ENCODE peak calls at places on chromosomes 5 and 9, in seven cellular contexts. R is AG09309, G is WTC11, I is adrenal gland, S is MCF 10A, O is cardiac muscle cell, J is heart left ventricle. M is an unnamed sample.

GRCh38 chr9:105389789-105390188 is 58.0 kb upstream of the FSD1L start:
- DNase-seq in R (no peak), G (no peak), I (no peak), S (no peak), O (no peak), J (no peak), M (no peak)

GRCh38 chr5:173496883-173497255 is 119.6 kb downstream of the BOD1 start:
- DNase-seq in R (no peak), G (no peak), I (no peak), S (no peak), O (no peak), J (no peak), M (no peak)

GRCh38 chr5:180423598-180423997 is 70.5 kb upstream of the GFPT2 start:
- DNase-seq in R (no peak), G (no peak), I (no peak), S (no peak), O (no peak), J (no peak), M (no peak)

GRCh38 chr5:71699233-71699632 is 19.8 kb upstream of the CARTPT start:
- DNase-seq in R (no peak), G (no peak), I (no peak), S (no peak), O (no peak), J (no peak), M (no peak)

GRCh38 chr5:51380603-51381207 is 2.5 kb upstream of the ISL1 start:
- DNase-seq in R (no peak), G (peak; percentile 32), I (no peak), S (peak; percentile 48), O (peak; percentile 67), J (no peak), M (no peak)

GRCh38 chr5:180718810-180719453 is 20.9 kb downstream of the OR2Y1 start:
- DNase-seq in R (peak; percentile 3), G (no peak), I (no peak), S (peak; percentile 62), O (peak; percentile 57), J (no peak), M (no peak)

GRCh38 chr5:42951169-42951846 is 88.8 kb downstream of the ANXA2R start:
- DNase-seq in R (no peak), G (no peak), I (peak; percentile 49), S (no peak), O (no peak), J (peak; percentile 76), M (no peak)

GRCh38 chr5:168088415-168089165 is 202.9 kb upstream of the WWC1 start:
- DNase-seq in R (peak; percentile 71), G (no peak), I (no peak), S (no peak), O (no peak), J (no peak), M (no peak)

GRCh38 chr9:125700791-125701190 is 6.2 kb downstream of the MAPKAP1 start:
- DNase-seq in R (peak; percentile 17), G (peak; percentile 31), I (no peak), S (peak; percentile 7), O (no peak), J (no peak), M (no peak)

GRCh38 chr5:134738963-134739661 is 764 bp downstream of the CAMLG start:
- DNase-seq in R (no peak), G (no peak), I (peak; percentile 26), S (peak; percentile 72), O (peak; percentile 35), J (no peak), M (peak; percentile 65)

GRCh38 chr5:174589599-174589998 is 134.8 kb upstream of the MSX2 start:
- DNase-seq in R (no peak), G (no peak), I (no peak), S (no peak), O (no peak), J (no peak), M (peak; percentile 54)

GRCh38 chr9:128747233-128747632 is 23.3 kb upstream of the ZDHHC12 start:
- DNase-seq in R (no peak), G (no peak), I (peak; percentile 42), S (no peak), O (no peak), J (no peak), M (no peak)

GRCh38 chr9:120413121-120414048 is 166.6 kb downstream of the CDK5RAP2 start:
- DNase-seq in R (no peak), G (peak; percentile 26), I (no peak), S (no peak), O (no peak), J (no peak), M (no peak)

GRCh38 chr9:35102769-35103659 is at the start of gene STOML2:
- DNase-seq in R (peak; percentile 85), G (peak; percentile 91), I (peak; percentile 97), S (peak; percentile 95), O (peak; percentile 96), J (peak; percentile 95), M (peak; percentile 95)
- TF ChIP-seq CTCF in R (no peak), G (no peak), I (no peak), S (no peak), O (no peak), J (no peak), M (no peak)

GRCh38 chr9:2800385-2801179 is 43.3 kb downstream of the PUM3 start:
- DNase-seq in R (no peak), G (no peak), I (no peak), S (peak; percentile 23), O (peak; percentile 41), J (no peak), M (no peak)
- TF ChIP-seq CTCF in R (peak; percentile 55), G (no peak), I (peak; percentile 18), S (no peak), O (peak; percentile 60), J (peak; percentile 52), M (no peak)

GRCh38 chr5:119316116-119316515 is 39.7 kb upstream of the TNFAIP8 start:
- DNase-seq in R (no peak), G (no peak), I (no peak), S (no peak), O (no peak), J (no peak), M (no peak)

GRCh38 chr5:119318256-119318914 is 37.4 kb upstream of the TNFAIP8 start:
- DNase-seq in R (no peak), G (no peak), I (no peak), S (no peak), O (no peak), J (no peak), M (no peak)

GRCh38 chr5:119313876-119314605 is 41.8 kb upstream of the TNFAIP8 start:
- DNase-seq in R (no peak), G (no peak), I (no peak), S (no peak), O (no peak), J (no peak), M (no peak)

GRCh38 chr5:119313207-119313606 is 42.6 kb upstream of the TNFAIP8 start:
- DNase-seq in R (no peak), G (no peak), I (no peak), S (no peak), O (no peak), J (no peak), M (no peak)

DNA sequence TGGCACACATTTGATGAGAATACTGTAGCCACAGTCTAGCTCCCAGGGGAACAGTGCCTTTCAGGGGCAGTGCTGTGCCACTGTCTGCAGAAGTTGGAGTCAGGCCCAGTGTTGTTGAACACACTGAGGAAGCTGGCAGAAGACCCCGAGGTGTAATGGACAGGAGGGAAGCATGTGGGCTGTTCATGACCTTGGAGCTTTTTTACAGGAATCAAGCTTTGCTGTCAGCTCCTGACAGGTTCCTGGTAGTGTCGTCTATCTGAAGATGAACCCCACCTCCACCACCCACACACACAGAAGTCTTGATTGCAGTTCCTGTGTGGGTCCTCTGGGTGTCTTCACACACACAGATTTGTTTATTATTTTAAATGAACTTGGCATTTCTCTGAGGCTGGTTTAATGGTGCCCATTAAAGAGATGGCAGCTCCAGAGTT is 40.3 kb upstream of the TNFAIP8 start:
- DNase-seq in R (no peak), G (no peak), I (peak; percentile 45), S (peak; percentile 82), O (no peak), J (no peak), M (no peak)
- TF ChIP-seq CTCF in R (peak; percentile 26), G (no peak), I (no peak), S (peak; percentile 39), O (peak; percentile 31), J (no peak), M (peak; percentile 28)

GRCh38 chr9:68533678-68534077 is 7.0 kb downstream of the TMEM252 start:
- DNase-seq in R (no peak), G (no peak), I (no peak), S (no peak), O (peak; percentile 24), J (no peak), M (no peak)

DNA sequence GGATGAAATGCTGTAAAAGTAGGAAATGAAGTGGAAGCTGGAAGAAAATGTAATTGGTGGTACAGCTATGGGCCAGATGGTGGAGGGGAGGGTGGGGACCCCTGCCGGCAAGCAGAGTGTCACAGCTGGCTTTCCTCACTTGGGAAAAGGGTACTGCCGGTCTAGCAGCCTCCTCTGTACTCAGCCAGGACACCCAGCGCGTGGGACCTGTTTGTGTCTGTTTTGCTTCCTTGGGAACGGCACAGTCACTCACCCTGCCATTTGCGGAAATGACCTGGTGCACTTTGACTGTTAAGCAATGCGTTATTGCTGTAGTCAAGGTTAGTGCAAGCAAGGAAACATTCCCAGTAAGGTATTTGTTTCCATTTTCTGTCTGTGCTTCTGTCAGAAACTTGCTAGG is 10.1 kb downstream of the TMEM252 start:
- DNase-seq in R (no peak), G (peak; percentile 44), I (peak; percentile 83), S (no peak), O (peak; percentile 19), J (peak; percentile 78), M (no peak)
- TF ChIP-seq CTCF in R (no peak), G (no peak), I (no peak), S (no peak), O (no peak), J (peak; percentile 40), M (no peak)

GRCh38 chr5:135977375-135977928 is 22.7 kb upstream of the LECT2 start:
- DNase-seq in R (peak; percentile 88), G (peak; percentile 92), I (peak; percentile 65), S (no peak), O (peak; percentile 76), J (peak; percentile 88), M (no peak)
- TF ChIP-seq CTCF in R (peak; percentile 86), G (peak; percentile 74), I (peak; percentile 45), S (peak; percentile 21), O (peak; percentile 44), J (peak; percentile 52), M (no peak)

GRCh38 chr5:66239034-66239433 is 94.9 kb downstream of the SREK1 start:
- DNase-seq in R (no peak), G (no peak), I (no peak), S (peak; percentile 35), O (no peak), J (no peak), M (peak; percentile 28)
- TF ChIP-seq CTCF in R (peak; percentile 37), G (no peak), I (no peak), S (peak; percentile 36), O (peak; percentile 18), J (no peak), M (no peak)

GRCh38 chr5:141960018-141960417 is 2.0 kb upstream of the PCDH12 start:
- DNase-seq in R (no peak), G (peak; percentile 54), I (no peak), S (no peak), O (peak; percentile 8), J (peak; percentile 65), M (peak; percentile 29)
- TF ChIP-seq CTCF in R (peak; percentile 33), G (no peak), I (peak; percentile 18), S (peak; percentile 51), O (peak; percentile 33), J (peak; percentile 13), M (peak; percentile 46)